ENCODE peak calls at places on chromosomes 2 and 18, in nine cellular contexts. D is aorta; T is ovary; C is T-helper 2 cell; P is EH; F is AG04449; S is hepatocyte; X is left ventricle myocardium inferior; U is stimulated activated CD8-positive, alpha-beta memory T cell treated with anti-CD3 and anti-CD28 coated beads, Interleukin-4, amount 100 ng/mL, for 24 hours. L is an unnamed sample.

GRCh38 chr2:128313076-128313836 is 5.4 kb downstream of the HS6ST1 start:
- DNase-seq in D (no peak), T (no peak), C (no peak), P (peak), F (no peak), S (peak), X (no peak), U (no peak), L (no peak)

GRCh38 chr2:42359894-42360483 is 1.0 kb downstream of the COX7A2L start:
- DNase-seq in D (no peak), T (no peak), C (no peak), P (peak), F (no peak), S (peak), X (no peak), U (no peak), L (no peak)

GRCh38 chr2:70583091-70583490 is 29.5 kb upstream of the TGFA start:
- DNase-seq in D (no peak), T (no peak), C (no peak), P (no peak), F (no peak), S (no peak), X (no peak), U (no peak), L (no peak)

GRCh38 chr2:7840651-7841380 is 841.0 kb upstream of the ID2 start:
- DNase-seq in D (no peak), T (no peak), C (no peak), P (no peak), F (no peak), S (no peak), X (no peak), U (no peak), L (no peak)

GRCh38 chr2:241087420-241088268 is 14.4 kb downstream of the MTERF4 start:
- DNase-seq in D (no peak), T (no peak), C (no peak), P (no peak), F (no peak), S (no peak), X (no peak), U (no peak), L (peak)

GRCh38 chr2:55418512-55419235 is 982 bp downstream of the CCDC88A start:
- DNase-seq in D (no peak), T (no peak), C (no peak), P (no peak), F (no peak), S (no peak), X (no peak), U (no peak), L (no peak)

GRCh38 chr2:81324046-81324445 is 1019.5 kb upstream of the LRRTM1 start:
- DNase-seq in D (no peak), T (no peak), C (no peak), P (no peak), F (no peak), S (peak), X (no peak), U (no peak), L (no peak)

GRCh38 chr2:157363612-157364101 is 38.0 kb upstream of the ERMN start:
- DNase-seq in D (no peak), T (no peak), C (no peak), P (peak), F (no peak), S (no peak), X (no peak), U (no peak), L (no peak)

GRCh38 chr18:6405237-6406074 is 9.3 kb downstream of the L3MBTL4 start:
- DNase-seq in D (no peak), T (no peak), C (no peak), P (peak), F (no peak), S (no peak), X (no peak), U (no peak), L (no peak)

GRCh38 chr18:3451989-3452749 is 2.2 kb downstream of the TGIF1 start:
- DNase-seq in D (peak), T (peak), C (no peak), P (peak), F (no peak), S (peak), X (peak), U (no peak), L (peak)

GRCh38 chr2:227404575-227404974 is 16.8 kb upstream of the SCYGR1 start:
- DNase-seq in D (no peak), T (no peak), C (no peak), P (no peak), F (no peak), S (no peak), X (no peak), U (no peak), L (no peak)

GRCh38 chr2:18271370-18272147 is 288.9 kb downstream of the RDH14 start:
- DNase-seq in D (no peak), T (no peak), C (no peak), P (no peak), F (no peak), S (no peak), X (no peak), U (no peak), L (no peak)

GRCh38 chr2:232368311-232368731 is 10.2 kb upstream of the ALPP start:
- DNase-seq in D (no peak), T (no peak), C (no peak), P (peak), F (no peak), S (peak), X (no peak), U (no peak), L (no peak)

GRCh38 chr2:105249891-105250290 is 8.3 kb downstream of the GPR45 start:
- DNase-seq in D (no peak), T (no peak), C (no peak), P (no peak), F (no peak), S (no peak), X (no peak), U (no peak), L (no peak)

GRCh38 chr2:54321062-54321461 is 65.0 kb upstream of the TSPYL6 start:
- DNase-seq in D (no peak), T (no peak), C (no peak), P (no peak), F (no peak), S (no peak), X (no peak), U (no peak), L (no peak)

GRCh38 chr2:111697560-111697959 is 186.4 kb downstream of the ANAPC1 start:
- DNase-seq in D (no peak), T (no peak), C (no peak), P (no peak), F (no peak), S (no peak), X (no peak), U (no peak), L (no peak)

GRCh38 chr18:44679912-44680270 is 797 bp upstream of the SETBP1 start:
- DNase-seq in D (peak), T (peak), C (no peak), P (peak), F (no peak), S (peak), X (peak), U (peak), L (peak)

GRCh38 chr18:32301976-32302743 is 112.3 kb downstream of the MEP1B start:
- DNase-seq in D (no peak), T (no peak), C (no peak), P (peak), F (no peak), S (peak), X (no peak), U (no peak), L (no peak)

GRCh38 chr2:21422050-21422449 is 298.3 kb downstream of the TDRD15 start:
- DNase-seq in D (no peak), T (no peak), C (no peak), P (peak), F (no peak), S (peak), X (peak), U (no peak), L (no peak)

GRCh38 chr2:118202707-118203303 is 114.5 kb downstream of the INSIG2 start:
- DNase-seq in D (no peak), T (no peak), C (peak), P (peak), F (no peak), S (peak), X (no peak), U (peak), L (no peak)

GRCh38 chr2:30934071-30934470 is 126.8 kb upstream of the CAPN13 start:
- DNase-seq in D (no peak), T (no peak), C (no peak), P (no peak), F (no peak), S (no peak), X (no peak), U (no peak), L (no peak)

GRCh38 chr2:227310756-227311110 is 14.3 kb upstream of the MFF start:
- DNase-seq in D (no peak), T (no peak), C (no peak), P (no peak), F (no peak), S (no peak), X (no peak), U (no peak), L (no peak)

GRCh38 chr2:119246884-119247843 is 23.5 kb downstream of the STEAP3 start:
- DNase-seq in D (peak), T (no peak), C (no peak), P (no peak), F (no peak), S (no peak), X (no peak), U (no peak), L (no peak)

GRCh38 chr18:70523798-70524182 is 234.9 kb downstream of the SOCS6 start:
- DNase-seq in D (no peak), T (no peak), C (no peak), P (no peak), F (no peak), S (no peak), X (no peak), U (no peak), L (no peak)

GRCh38 chr2:43812005-43812404 is 26.6 kb downstream of the ABCG5 start:
- DNase-seq in D (no peak), T (no peak), C (no peak), P (no peak), F (no peak), S (no peak), X (no peak), U (no peak), L (no peak)

GRCh38 chr18:80147418-80148315 is 38.6 kb downstream of the ADNP2 start:
- DNase-seq in D (peak), T (peak), C (peak), P (peak), F (peak), S (no peak), X (peak), U (peak), L (peak)

GRCh38 chr2:176637497-176638166 is 368.4 kb downstream of the MTX2 start:
- DNase-seq in D (peak), T (peak), C (no peak), P (peak), F (no peak), S (peak), X (peak), U (no peak), L (peak)

GRCh38 chr2:111701266-111701665 is 182.7 kb downstream of the ANAPC1 start:
- DNase-seq in D (no peak), T (no peak), C (no peak), P (peak), F (no peak), S (no peak), X (no peak), U (no peak), L (no peak)

GRCh38 chr18:79681484-79682387 is 2.1 kb downstream of the CTDP1 start:
- DNase-seq in D (no peak), T (no peak), C (peak), P (no peak), F (no peak), S (no peak), X (no peak), U (no peak), L (no peak)

GRCh38 chr2:110639972-110640371 is 37.9 kb downstream of the BUB1 start:
- DNase-seq in D (no peak), T (no peak), C (no peak), P (no peak), F (no peak), S (no peak), X (peak), U (no peak), L (no peak)

GRCh38 chr2:104847821-104848160 is 6.1 kb upstream of the POU3F3 start:
- DNase-seq in D (no peak), T (no peak), C (no peak), P (no peak), F (no peak), S (no peak), X (no peak), U (no peak), L (no peak)

GRCh38 chr2:55862673-55863390 is 60.8 kb downstream of the EFEMP1 start:
- DNase-seq in D (peak), T (peak), C (no peak), P (peak), F (peak), S (peak), X (no peak), U (no peak), L (peak)

GRCh38 chr2:200379481-200380120 is 73.1 kb downstream of the SPATS2L start:
- DNase-seq in D (no peak), T (no peak), C (no peak), P (no peak), F (no peak), S (no peak), X (no peak), U (no peak), L (no peak)

GRCh38 chr2:29589440-29590103 is 331.8 kb downstream of the ALK start:
- DNase-seq in D (no peak), T (no peak), C (no peak), P (no peak), F (no peak), S (no peak), X (no peak), U (no peak), L (no peak)

GRCh38 chr2:175576875-175577274 is 395.4 kb upstream of the ATP5MC3 start:
- DNase-seq in D (no peak), T (no peak), C (no peak), P (no peak), F (no peak), S (no peak), X (no peak), U (no peak), L (no peak)

GRCh38 chr18:62982600-62983251 is 267.4 kb downstream of the PHLPP1 start:
- DNase-seq in D (no peak), T (peak), C (peak), P (peak), F (no peak), S (peak), X (no peak), U (peak), L (peak)

GRCh38 chr2:220544049-220544448 is 916.6 kb downstream of the SLC4A3 start:
- DNase-seq in D (no peak), T (no peak), C (no peak), P (no peak), F (no peak), S (no peak), X (no peak), U (no peak), L (no peak)

GRCh38 chr2:156892449-156893335 is 364.8 kb upstream of the GALNT5 start:
- DNase-seq in D (no peak), T (no peak), C (no peak), P (peak), F (no peak), S (peak), X (no peak), U (no peak), L (no peak)